ENCODE peak calls at places on chromosomes 16 and 17, in seven cellular contexts. One of them, this sample, is unnamed.

GRCh38 chr17:70636517-70637133 is 467.3 kb downstream of the KCNJ2 start:
- DNase-seq in endothelial cell: peak
- DNase-seq in GM12865: peak
- DNase-seq in effector CD4-positive, alpha-beta T cell: no peak
- DNase-seq in head of caudate nucleus: no peak
- DNase-seq in stimulated activated CD8-positive, alpha-beta memory T cell treated with anti-CD3 and anti-CD28 coated beads, Interleukin-4, amount 100 ng/mL, for 24 hours: no peak
- DNase-seq in aorta: no peak
- DNase-seq in this sample: peak

GRCh38 chr16:50473375-50473945 is 74.7 kb upstream of the NKD1 start:
- DNase-seq in head of caudate nucleus: no peak
- DNase-seq in effector CD4-positive, alpha-beta T cell: no peak
- DNase-seq in endothelial cell: no peak
- DNase-seq in stimulated activated CD8-positive, alpha-beta memory T cell treated with anti-CD3 and anti-CD28 coated beads, Interleukin-4, amount 100 ng/mL, for 24 hours: no peak
- DNase-seq in aorta: no peak
- DNase-seq in GM12865: peak
- DNase-seq in this sample: no peak

GRCh38 chr16:81804134-81804610 is 25.1 kb downstream of the PLCG2 start:
- DNase-seq in aorta: no peak
- DNase-seq in stimulated activated CD8-positive, alpha-beta memory T cell treated with anti-CD3 and anti-CD28 coated beads, Interleukin-4, amount 100 ng/mL, for 24 hours: no peak
- DNase-seq in effector CD4-positive, alpha-beta T cell: no peak
- DNase-seq in head of caudate nucleus: no peak
- DNase-seq in GM12865: peak
- DNase-seq in endothelial cell: no peak
- DNase-seq in this sample: no peak

GRCh38 chr17:71315568-71315967 is 805.3 kb upstream of the SOX9 start:
- DNase-seq in effector CD4-positive, alpha-beta T cell: no peak
- DNase-seq in aorta: no peak
- DNase-seq in GM12865: no peak
- DNase-seq in head of caudate nucleus: no peak
- DNase-seq in stimulated activated CD8-positive, alpha-beta memory T cell treated with anti-CD3 and anti-CD28 coated beads, Interleukin-4, amount 100 ng/mL, for 24 hours: no peak
- DNase-seq in endothelial cell: no peak
- DNase-seq in this sample: no peak

GRCh38 chr17:78227455-78227916 is 3.9 kb upstream of the TMEM235 start:
- DNase-seq in aorta: no peak
- DNase-seq in stimulated activated CD8-positive, alpha-beta memory T cell treated with anti-CD3 and anti-CD28 coated beads, Interleukin-4, amount 100 ng/mL, for 24 hours: no peak
- DNase-seq in head of caudate nucleus: peak
- DNase-seq in endothelial cell: no peak
- DNase-seq in effector CD4-positive, alpha-beta T cell: no peak
- DNase-seq in GM12865: no peak
- DNase-seq in this sample: no peak

GRCh38 chr16:66996324-66996982 is 8.1 kb downstream of the CES4A start:
- DNase-seq in GM12865: no peak
- DNase-seq in effector CD4-positive, alpha-beta T cell: no peak
- DNase-seq in aorta: peak
- DNase-seq in head of caudate nucleus: peak
- DNase-seq in stimulated activated CD8-positive, alpha-beta memory T cell treated with anti-CD3 and anti-CD28 coated beads, Interleukin-4, amount 100 ng/mL, for 24 hours: no peak
- DNase-seq in endothelial cell: no peak
- DNase-seq in this sample: no peak

GRCh38 chr17:35733366-35733765 is 1.9 kb downstream of the RASL10B start:
- DNase-seq in head of caudate nucleus: no peak
- DNase-seq in stimulated activated CD8-positive, alpha-beta memory T cell treated with anti-CD3 and anti-CD28 coated beads, Interleukin-4, amount 100 ng/mL, for 24 hours: no peak
- DNase-seq in GM12865: no peak
- DNase-seq in endothelial cell: no peak
- DNase-seq in aorta: no peak
- DNase-seq in effector CD4-positive, alpha-beta T cell: no peak
- DNase-seq in this sample: no peak

GRCh38 chr16:58497468-58497867 is 2.5 kb upstream of the NDRG4 start:
- DNase-seq in aorta: no peak
- DNase-seq in endothelial cell: no peak
- DNase-seq in stimulated activated CD8-positive, alpha-beta memory T cell treated with anti-CD3 and anti-CD28 coated beads, Interleukin-4, amount 100 ng/mL, for 24 hours: no peak
- DNase-seq in GM12865: no peak
- DNase-seq in effector CD4-positive, alpha-beta T cell: no peak
- DNase-seq in head of caudate nucleus: no peak
- DNase-seq in this sample: no peak